ENCODE peak calls at places on chromosomes 7 and 10, in seven cellular contexts. C, G, U, I, K, E and R are unnamed samples.

GRCh38 chr10:129502448-129502847 is 35.4 kb downstream of the MGMT start:
- DNase-seq in E (no peak), K (no peak), G (no peak), C (no peak), I (no peak), U (no peak), R (no peak)

GRCh38 chr10:2263556-2263955 is 526.2 kb upstream of the ADARB2 start:
- DNase-seq in U (no peak), G (no peak), I (no peak), E (no peak), C (no peak), K (no peak), R (no peak)

GRCh38 chr7:30430777-30431176 is 47.8 kb downstream of the NOD1 start:
- DNase-seq in G (no peak), I (no peak), E (no peak), U (no peak), C (peak; percentile 8), K (no peak), R (no peak)

GRCh38 chr10:33623677-33624076 is 289.2 kb upstream of the NRP1 start:
- DNase-seq in E (no peak), C (no peak), I (no peak), K (no peak), G (no peak), U (no peak), R (no peak)

GRCh38 chr7:128959296-128959695 is 21.6 kb downstream of the IRF5 start:
- DNase-seq in E (no peak), U (no peak), K (no peak), I (no peak), G (no peak), C (no peak), R (no peak)

GRCh38 chr7:148967032-148967372 is 61.3 kb downstream of the PDIA4 start:
- DNase-seq in C (no peak), I (no peak), E (no peak), G (no peak), K (no peak), U (no peak), R (no peak)

GRCh38 chr7:131625817-131626372 is 69.5 kb upstream of the PODXL start:
- DNase-seq in C (peak; percentile 56), I (no peak), K (no peak), U (peak; percentile 76), G (peak; percentile 6), E (no peak), R (peak; percentile 89)

GRCh38 chr10:83952273-83952672 is 187.0 kb upstream of the GHITM start:
- DNase-seq in G (no peak), C (no peak), U (no peak), E (no peak), K (peak; percentile 11), I (no peak), R (no peak)

GRCh38 chr10:64346391-64346790 is 825.2 kb downstream of the REEP3 start:
- DNase-seq in K (no peak), I (no peak), C (no peak), U (no peak), E (no peak), G (no peak), R (no peak)

DNA sequence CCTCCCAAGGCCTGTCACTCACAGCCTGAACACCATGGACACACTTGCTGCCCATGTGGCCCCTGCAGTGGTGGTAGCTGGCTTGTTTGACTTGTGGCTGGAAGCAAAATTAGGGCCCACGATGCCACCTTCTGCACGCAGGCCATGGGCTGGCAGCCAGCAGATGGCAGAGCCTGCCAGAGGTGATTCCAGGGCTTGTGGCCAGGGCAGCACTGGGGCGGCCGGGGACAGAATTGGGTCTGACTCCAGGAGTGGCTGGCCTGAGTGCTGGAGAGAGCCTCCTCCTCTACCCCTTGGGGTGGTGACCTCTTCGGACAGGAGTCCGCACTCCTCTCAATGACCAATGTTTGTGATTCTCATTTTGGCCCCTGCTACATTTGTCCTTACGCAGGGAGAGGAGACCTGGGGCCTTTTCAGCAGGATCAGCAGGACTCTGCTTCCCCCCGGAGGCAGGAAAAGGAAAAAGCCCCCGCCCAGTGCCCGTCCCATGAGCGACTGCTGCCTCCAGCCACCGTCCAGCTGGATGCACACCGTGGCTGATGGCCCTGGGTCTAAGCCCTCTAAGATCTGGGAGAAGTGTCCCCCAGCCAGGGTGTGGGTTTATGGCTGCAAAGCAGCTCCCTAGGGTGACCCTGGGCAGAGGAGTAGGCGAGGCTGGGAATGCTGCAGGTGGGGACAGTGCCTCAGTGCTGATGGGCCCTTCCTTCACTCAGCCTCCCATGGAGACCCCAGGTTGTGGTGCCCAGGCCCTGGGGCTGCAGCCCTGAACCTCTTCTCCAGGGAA is 26.5 kb downstream of the DNAJB12 start:
- DNase-seq in I (peak; percentile 85), E (no peak), C (peak; percentile 81), K (peak; percentile 72), U (peak; percentile 72), G (no peak), R (peak; percentile 88)
- TF ChIP-seq POLR2AphosphoS5 in I (peak; percentile 13), E (peak; percentile 57), C (no peak), K (no peak), U (no peak), G (peak; percentile 66), R (no peak)

GRCh38 chr7:135501402-135501801 is 8.5 kb downstream of the CNOT4 start:
- DNase-seq in E (no peak), K (no peak), I (no peak), G (no peak), C (no peak), U (no peak), R (no peak)

GRCh38 chr7:135499818-135500217 is 10.1 kb downstream of the CNOT4 start:
- DNase-seq in G (no peak), I (no peak), E (no peak), C (no peak), U (no peak), K (no peak), R (no peak)
- H3K27ac ChIP-seq in G (no peak overlapping the region), I (no peak overlapping the region), E (no peak overlapping the region), C (no peak overlapping the region), U (no peak overlapping the region), K (no peak overlapping the region), R (no peak overlapping the region)

GRCh38 chr10:6649903-6650302 is 69.8 kb upstream of the PRKCQ start:
- DNase-seq in C (no peak), E (no peak), U (no peak), G (no peak), I (no peak), K (no peak), R (no peak)

GRCh38 chr10:6650580-6650979 is 70.5 kb upstream of the PRKCQ start:
- DNase-seq in I (no peak), K (no peak), G (no peak), E (no peak), C (no peak), U (no peak), R (no peak)

GRCh38 chr10:6643962-6644361 is 63.9 kb upstream of the PRKCQ start:
- DNase-seq in K (no peak), C (no peak), G (no peak), I (no peak), U (no peak), E (no peak), R (no peak)

GRCh38 chr10:6649107-6649720 is 69.1 kb upstream of the PRKCQ start:
- DNase-seq in G (no peak), E (no peak), U (no peak), K (no peak), I (no peak), C (no peak), R (peak; percentile 60)

DNA sequence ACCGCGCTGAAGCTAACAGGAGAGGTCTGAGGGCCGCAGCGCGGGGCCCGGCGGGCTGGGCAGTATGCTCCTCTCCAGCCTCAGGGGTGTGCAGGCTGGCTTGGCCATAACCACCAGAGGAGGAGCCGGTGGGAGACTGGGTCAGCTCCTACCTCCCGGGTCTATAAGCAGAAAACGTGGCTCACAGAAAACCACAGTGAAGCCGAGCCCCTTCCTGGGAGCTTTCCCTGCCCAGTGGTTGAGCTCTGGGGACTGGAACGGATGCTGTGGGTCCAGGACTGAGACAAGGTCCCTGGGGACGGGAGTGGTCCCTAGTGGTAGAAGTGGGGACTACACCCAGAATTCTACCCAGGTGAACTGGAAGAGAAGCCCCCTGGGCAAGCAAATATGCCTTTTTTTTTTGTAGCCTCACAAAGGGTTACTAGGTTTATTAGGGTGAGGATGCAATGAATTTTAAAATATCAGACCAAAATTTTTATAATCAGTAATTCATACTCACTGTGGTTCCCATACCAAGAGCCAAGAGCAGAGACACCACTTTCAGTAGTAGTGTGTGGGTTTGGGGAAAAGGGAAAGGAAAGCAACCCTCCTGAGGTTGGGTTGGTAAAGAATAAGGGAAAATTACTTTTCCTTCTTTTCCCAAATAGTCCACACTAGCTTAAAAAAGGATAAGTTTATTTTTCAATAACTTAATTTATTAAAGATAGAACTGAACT is 67.9 kb upstream of the PRKCQ start:
- DNase-seq in I (peak; percentile 54), C (peak; percentile 75), E (peak; percentile 72), K (peak; percentile 39), U (peak; percentile 15), G (peak; percentile 22), R (peak; percentile 93)
- TF ChIP-seq CTCF in I (peak; percentile 70), C (peak; percentile 70), E (no peak), K (peak; percentile 68), U (peak; percentile 48), G (peak; percentile 73), R (peak; percentile 82)

GRCh38 chr7:106126170-106126938 is 14.2 kb upstream of the SYPL1 start:
- DNase-seq in K (peak; percentile 42), U (peak; percentile 72), G (no peak), E (no peak), C (no peak), I (peak; percentile 38), R (no peak)

GRCh38 chr7:106122713-106123112 is 10.6 kb upstream of the SYPL1 start:
- DNase-seq in E (no peak), I (no peak), C (no peak), K (no peak), G (no peak), U (no peak), R (no peak)

GRCh38 chr7:106127984-106128780 is 16.1 kb upstream of the SYPL1 start:
- DNase-seq in E (no peak), K (no peak), I (no peak), G (no peak), C (no peak), U (no peak), R (no peak)

GRCh38 chr7:106124176-106124575 is 12.1 kb upstream of the SYPL1 start:
- DNase-seq in E (no peak), I (no peak), U (no peak), K (no peak), C (no peak), G (no peak), R (no peak)

DNA sequence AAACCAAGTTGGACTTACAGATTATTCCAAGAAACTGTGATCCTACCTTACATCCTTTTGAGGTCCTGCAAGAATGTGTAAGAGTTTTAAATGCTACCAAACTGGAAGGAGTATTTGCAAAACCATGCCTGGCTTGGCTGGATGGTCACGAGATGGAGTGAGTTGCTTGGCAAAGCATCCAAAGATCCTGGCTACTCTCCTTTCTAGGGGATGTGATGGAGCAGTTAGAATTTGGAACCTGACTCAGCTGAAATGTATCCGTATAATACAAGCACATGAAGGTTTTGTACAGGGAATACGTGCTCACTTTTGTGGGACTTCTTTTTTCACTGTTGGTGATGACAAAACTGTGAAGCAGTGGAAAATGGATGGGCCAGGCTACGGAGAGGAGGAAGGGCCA is 13.3 kb upstream of the SYPL1 start:
- DNase-seq in U (no peak), I (no peak), G (no peak), K (no peak), C (no peak), E (no peak), R (no peak)
- TF ChIP-seq POLR2AphosphoS5 in U (no peak), I (no peak), G (no peak), K (no peak), C (no peak), E (no peak), R (no peak)